ENCODE peak calls at places on chromosomes 13 and 19, in five cellular contexts. W is stomach, K is uterus, X is mesendoderm, L is cardiac muscle cell. P is an unnamed sample.

GRCh38 chr13:24511019-24511823 is 1.4 kb downstream of the PARP4 start:
- DNase-seq in L (no peak), K (no peak), X (peak; percentile 83), W (peak; percentile 53), P (peak; percentile 83)

GRCh38 chr19:32570081-32570785 is 10.8 kb upstream of the PDCD5 start:
- DNase-seq in X (peak; percentile 62), W (peak; percentile 48), K (peak; percentile 46), L (peak; percentile 59), P (peak; percentile 57)

GRCh38 chr13:39036212-39036611 is 1.7 kb downstream of the PROSER1 start:
- DNase-seq in X (peak; percentile 48), L (peak; percentile 24), K (no peak), W (no peak), P (no peak)

GRCh38 chr19:4108767-4109625 is 14.9 kb downstream of the MAP2K2 start:
- DNase-seq in X (no peak), W (peak; percentile 27), K (no peak), L (no peak), P (no peak)

GRCh38 chr13:90171649-90172048 is 1175.8 kb upstream of the MIR17HG start:
- DNase-seq in W (no peak), K (no peak), X (no peak), L (no peak), P (no peak)

GRCh38 chr13:83190020-83190419 is 692.3 kb downstream of the SLITRK1 start:
- DNase-seq in L (no peak), W (no peak), X (no peak), K (no peak), P (no peak)

GRCh38 chr19:19213822-19214558 is 2.2 kb downstream of the NCAN start:
- DNase-seq in L (no peak), X (no peak), K (no peak), W (no peak), P (no peak)

GRCh38 chr13:49292742-49293498 is 45.2 kb downstream of the CDADC1 start:
- DNase-seq in K (no peak), L (peak; percentile 62), X (no peak), W (peak; percentile 41), P (peak; percentile 67)

GRCh38 chr13:99067160-99067985 is 89.5 kb upstream of the DOCK9 start:
- DNase-seq in K (no peak), W (no peak), L (no peak), X (peak; percentile 92), P (peak; percentile 47)

GRCh38 chr13:52127783-52128702 is 830 bp downstream of the NEK5 start:
- DNase-seq in W (peak; percentile 67), X (peak; percentile 81), L (peak; percentile 70), K (peak; percentile 47), P (peak; percentile 26)

GRCh38 chr19:5142725-5143097 is 173.8 kb downstream of the KDM4B start:
- DNase-seq in L (no peak), W (no peak), X (no peak), K (no peak), P (no peak)

GRCh38 chr19:2982983-2983350 is 5.6 kb downstream of the TLE6 start:
- DNase-seq in L (peak; percentile 42), X (no peak), W (peak; percentile 90), K (peak; percentile 91), P (peak; percentile 93)

GRCh38 chr19:47110521-47111080 is 3.0 kb downstream of the ZC3H4 start:
- DNase-seq in L (no peak), W (no peak), X (peak; percentile 35), K (no peak), P (no peak)

GRCh38 chr19:12913871-12914690 is 5.0 kb downstream of the SYCE2 start:
- DNase-seq in L (no peak), X (peak; percentile 59), W (no peak), K (no peak), P (no peak)

GRCh38 chr13:30818323-30818960 is 83.1 kb downstream of the ALOX5AP start:
- DNase-seq in L (peak; percentile 81), K (peak; percentile 76), X (no peak), W (no peak), P (no peak)

GRCh38 chr19:38304866-38305429 is 897 bp downstream of the C19orf33 start:
- DNase-seq in X (peak; percentile 94), K (no peak), W (peak; percentile 93), L (peak; percentile 92), P (no peak)

GRCh38 chr19:42003506-42004294 is 9.7 kb upstream of the ATP1A3 start:
- DNase-seq in K (no peak), X (no peak), W (no peak), L (no peak), P (no peak)

GRCh38 chr19:42005504-42005903 is 11.5 kb upstream of the ATP1A3 start:
- DNase-seq in L (no peak), W (no peak), X (no peak), K (no peak), P (no peak)

GRCh38 chr19:42010245-42011126 is 16.5 kb upstream of the ATP1A3 start:
- DNase-seq in W (no peak), K (no peak), L (no peak), X (peak; percentile 16), P (no peak)

DNA sequence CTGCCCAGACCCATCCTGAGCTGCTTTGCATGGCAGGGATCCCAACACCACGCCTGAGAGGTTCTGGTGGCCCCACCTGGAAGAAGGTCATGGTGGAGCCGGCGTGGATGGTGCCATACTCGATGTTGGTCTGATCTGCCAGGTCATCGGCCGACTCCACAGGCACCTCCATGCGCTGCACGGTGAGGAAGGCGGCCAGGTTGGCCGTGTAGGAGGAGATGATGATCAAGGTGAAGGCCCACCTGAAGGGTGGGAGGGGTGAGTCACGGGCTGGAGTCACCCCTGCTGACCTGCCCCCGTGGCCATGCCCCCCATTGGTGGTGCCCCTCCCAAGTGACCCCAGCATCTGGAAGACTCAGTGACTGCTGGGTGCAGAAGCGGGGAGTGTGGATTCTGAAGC is 12.5 kb upstream of the ATP1A3 start:
- DNase-seq in K (no peak), X (no peak), W (no peak), L (no peak), P (no peak)
- H3K4me3 ChIP-seq in K (no peak overlapping the region), X (no peak overlapping the region), W (no peak overlapping the region), L (no peak overlapping the region), P (no peak overlapping the region)

GRCh38 chr19:15235796-15236195 is 3.5 kb upstream of the EPHX3 start:
- DNase-seq in W (no peak), X (no peak), L (no peak), K (no peak), P (no peak)

GRCh38 chr19:15238639-15239155 is 6.4 kb upstream of the EPHX3 start:
- DNase-seq in L (no peak), X (peak; percentile 32), W (no peak), K (no peak), P (no peak)

GRCh38 chr19:15239337-15239949 is 7.2 kb upstream of the EPHX3 start:
- DNase-seq in X (no peak), W (no peak), L (no peak), K (no peak), P (no peak)

GRCh38 chr19:15236886-15237285 is 4.6 kb upstream of the EPHX3 start:
- DNase-seq in W (no peak), X (no peak), L (no peak), K (no peak), P (no peak)

DNA sequence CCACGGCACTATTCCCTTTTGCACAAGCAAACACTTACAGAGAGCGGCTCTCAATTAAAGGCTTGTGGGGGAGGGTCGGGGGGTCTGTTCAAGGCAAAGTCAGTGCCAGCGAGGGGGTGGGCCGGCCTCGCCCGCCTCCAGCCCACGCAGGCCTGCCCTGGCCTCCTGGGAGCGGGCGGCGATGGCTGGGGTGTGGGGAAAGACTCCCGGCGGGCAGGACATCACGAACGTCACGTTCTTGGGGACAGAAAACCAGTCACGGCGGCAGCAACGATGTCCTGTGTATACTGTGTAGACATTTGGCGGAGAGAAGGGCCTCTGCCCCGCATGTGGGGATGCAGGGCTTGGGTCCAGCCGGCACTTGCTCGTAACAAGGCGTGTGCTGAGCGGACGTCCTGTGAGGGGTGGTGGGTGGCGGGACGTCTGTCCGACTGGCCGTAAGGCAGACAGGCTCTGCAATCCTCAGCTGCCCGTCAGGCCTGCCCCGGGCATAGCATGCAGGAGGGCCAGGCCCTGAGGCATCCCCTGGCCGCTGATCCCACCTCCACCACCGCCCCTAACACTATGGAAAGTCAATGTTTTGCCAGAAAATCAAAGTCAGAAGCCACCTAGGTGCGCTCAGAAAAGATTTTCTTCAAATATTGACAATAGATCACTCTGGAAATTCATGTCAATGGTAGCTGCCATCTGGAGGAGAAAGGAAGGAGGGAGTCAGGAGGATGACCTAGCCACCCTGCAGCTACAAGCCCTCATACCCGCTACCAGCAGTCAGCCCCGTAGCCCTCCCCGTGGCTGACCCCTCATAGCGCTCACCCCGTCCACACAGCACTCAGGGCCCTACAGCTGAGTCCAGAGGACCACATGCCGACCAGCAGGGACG is 5.8 kb upstream of the EPHX3 start:
- DNase-seq in K (no peak), L (no peak), X (no peak), W (no peak), P (no peak)
- H3K36me3 ChIP-seq in K (no peaks in the 10 kb centered on the region), L (peaks cover 39% of the 10 kb centered on the region), X (peaks cover 17% of the 10 kb centered on the region), W (peaks cover 81% of the 10 kb centered on the region), P (peaks cover 89% of the 10 kb centered on the region)

GRCh38 chr13:79389031-79389430 is 17.0 kb downstream of the RBM26 start:
- DNase-seq in K (no peak), X (no peak), W (no peak), L (no peak), P (no peak)

GRCh38 chr13:79398169-79398568 is 7.9 kb downstream of the RBM26 start:
- DNase-seq in L (no peak), K (no peak), X (no peak), W (no peak), P (no peak)

GRCh38 chr13:79395881-79396280 is 10.2 kb downstream of the RBM26 start:
- DNase-seq in K (no peak), X (no peak), L (no peak), W (no peak), P (no peak)

GRCh38 chr13:79392882-79393563 is 13.0 kb downstream of the RBM26 start:
- DNase-seq in K (no peak), W (no peak), L (no peak), X (no peak), P (no peak)

GRCh38 chr13:79393564-79394249 is 12.3 kb downstream of the RBM26 start:
- DNase-seq in L (no peak), K (no peak), X (no peak), W (peak; percentile 80), P (no peak)
- H3K4me3 ChIP-seq in L (no peak overlapping the region), K (no peak overlapping the region), X (no peak overlapping the region), W (peak overlapping the region; percentile 34), P (no peak overlapping the region)

GRCh38 chr13:26899153-26899552 is 138.6 kb upstream of the GPR12 start:
- DNase-seq in K (no peak), W (no peak), L (no peak), X (no peak), P (no peak)

GRCh38 chr13:26895081-26895807 is 134.7 kb upstream of the GPR12 start:
- DNase-seq in W (no peak), X (peak; percentile 35), K (no peak), L (no peak), P (no peak)

GRCh38 chr13:26895808-26896466 is 135.4 kb upstream of the GPR12 start:
- DNase-seq in W (no peak), X (peak; percentile 16), L (no peak), K (no peak), P (no peak)

GRCh38 chr13:26896986-26897668 is 136.5 kb upstream of the GPR12 start:
- DNase-seq in X (peak; percentile 91), L (peak; percentile 46), K (no peak), W (no peak), P (no peak)

GRCh38 chr13:26897706-26898550 is 137.3 kb upstream of the GPR12 start:
- DNase-seq in L (no peak), X (peak; percentile 23), W (no peak), K (no peak), P (no peak)
- H3K36me3 ChIP-seq in L (no peaks in the 10 kb centered on the region), X (no peaks in the 10 kb centered on the region), W (no peaks in the 10 kb centered on the region), K (no peaks in the 10 kb centered on the region), P (no peaks in the 10 kb centered on the region)